ENCODE peak calls at places on chromosomes 1 and 21, in six cellular contexts. V, N, H, I, P and C are unnamed samples.
A peak's percentile ranks its signal among the peaks of the same experiment; 100 is the strongest.

GRCh38 chr1:35927472-35927871 is 3.4 kb upstream of the AGO3 start:
- DNase-seq in P (no peak), V (no peak), N (no peak), H (no peak), I (no peak), C (no peak)

GRCh38 chr1:242425232-242425631 is 99.3 kb downstream of the PLD5 start:
- DNase-seq in H (no peak), N (no peak), V (no peak), P (peak; percentile 41), I (no peak), C (no peak)

GRCh38 chr1:18830596-18830995 is 28.9 kb downstream of the TAS1R2 start:
- DNase-seq in V (no peak), I (no peak), H (no peak), P (no peak), N (no peak), C (no peak)

GRCh38 chr1:181100015-181100905 is 11.8 kb downstream of the IER5 start:
- DNase-seq in H (no peak), I (no peak), V (no peak), P (no peak), N (no peak), C (no peak)

GRCh38 chr1:24364975-24365678 is 46.0 kb downstream of the GRHL3 start:
- DNase-seq in I (no peak), P (peak; percentile 83), V (peak; percentile 92), H (no peak), N (no peak), C (peak; percentile 83)

GRCh38 chr21:35528109-35529042 is 479.3 kb upstream of the RUNX1 start:
- DNase-seq in V (peak; percentile 22), H (no peak), P (no peak), N (peak; percentile 46), I (peak; percentile 50), C (no peak)

GRCh38 chr1:18569811-18570545 is 60.7 kb upstream of the PAX7 start:
- DNase-seq in I (no peak), V (no peak), N (no peak), P (no peak), H (no peak), C (no peak)

GRCh38 chr1:78601068-78601467 is 19.2 kb upstream of the IFI44L start:
- DNase-seq in I (no peak), P (no peak), V (no peak), H (no peak), N (no peak), C (no peak)

GRCh38 chr1:7403265-7404045 is 367.6 kb upstream of the VAMP3 start:
- DNase-seq in V (no peak), N (no peak), P (peak; percentile 34), I (no peak), H (no peak), C (no peak)

GRCh38 chr1:223500560-223501425 is 107.6 kb downstream of the CCDC185 start:
- DNase-seq in V (peak; percentile 99), I (no peak), P (peak; percentile 56), N (no peak), H (no peak), C (peak; percentile 83)

GRCh38 chr1:230517786-230518185 is 91.7 kb upstream of the PGBD5 start:
- DNase-seq in P (no peak), H (no peak), V (no peak), I (no peak), N (no peak), C (no peak)

GRCh38 chr1:64623750-64624445 is 121.0 kb upstream of the RAVER2 start:
- DNase-seq in N (no peak), I (no peak), P (peak; percentile 8), H (peak; percentile 15), V (peak; percentile 93), C (peak; percentile 38)

GRCh38 chr1:43974443-43975248 is at the start of gene ATP6V0B:
- DNase-seq in P (peak; percentile 91), I (peak; percentile 99), H (peak; percentile 98), N (peak; percentile 96), V (peak; percentile 79), C (peak; percentile 90)

GRCh38 chr1:43977376-43978263 is 1.4 kb upstream of the B4GALT2 start:
- DNase-seq in N (no peak), V (no peak), I (no peak), H (no peak), P (no peak), C (no peak)

GRCh38 chr1:43975249-43975961 is 645 bp downstream of the ATP6V0B start:
- DNase-seq in V (no peak), P (no peak), H (peak; percentile 83), I (peak; percentile 79), N (no peak), C (peak; percentile 17)

GRCh38 chr1:43976890-43977289 is 2.1 kb upstream of the B4GALT2 start:
- DNase-seq in H (no peak), I (no peak), N (no peak), V (no peak), P (no peak), C (no peak)

GRCh38 chr1:43976045-43976444 is 1.3 kb downstream of the ATP6V0B start:
- DNase-seq in V (no peak), P (no peak), H (no peak), I (no peak), N (no peak), C (no peak)
- TF ChIP-seq CTCF in V (no peak), P (no peak), H (no peak), I (no peak), N (no peak), C (peak; percentile 24)

GRCh38 chr1:28439320-28439719 is 66.5 kb upstream of the RCC1 start:
- DNase-seq in V (no peak), I (no peak), H (no peak), P (no peak), N (no peak), C (no peak)
- H3K4me3 ChIP-seq in V (no peak overlapping the region), I (peak overlapping the region; percentile 66), H (no peak overlapping the region), P (peak overlapping the region; percentile 44), N (no peak overlapping the region), C (no peak overlapping the region)

DNA sequence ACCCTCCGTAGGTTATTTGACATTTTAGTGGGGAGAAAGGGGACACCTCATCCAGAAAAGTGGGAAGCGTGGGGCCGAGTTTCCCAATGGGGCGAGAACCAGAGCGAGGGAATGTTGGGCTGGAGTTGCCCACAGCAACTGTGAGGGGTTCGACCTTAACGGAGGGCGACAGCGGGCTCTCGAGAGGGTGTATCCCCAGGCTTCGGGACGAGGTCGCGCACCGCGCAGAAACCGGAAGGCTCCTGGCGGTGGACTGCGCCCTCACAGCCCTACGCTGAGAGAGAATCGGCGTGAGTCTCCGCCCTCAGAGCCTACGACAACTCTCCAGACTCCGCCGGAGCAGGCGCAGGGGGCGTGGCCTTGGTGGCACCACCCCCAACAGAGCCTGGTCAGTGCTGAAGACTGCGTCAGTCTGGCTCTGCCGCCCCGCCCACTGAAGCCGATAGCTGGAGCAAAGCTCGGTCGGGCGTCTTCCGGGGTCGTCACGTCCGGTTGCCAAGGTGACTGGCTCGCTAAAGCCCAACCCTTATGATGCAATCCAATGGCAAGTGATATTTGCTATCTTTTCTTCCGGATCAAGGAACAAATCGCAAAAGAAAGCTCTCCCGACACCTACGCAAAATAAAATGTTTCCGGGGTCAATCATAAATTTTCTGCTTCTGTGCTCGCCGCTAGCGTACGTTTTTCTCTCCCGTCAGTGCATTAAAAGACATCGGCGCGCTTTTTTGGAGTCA is at the start of gene LRIF1:
- DNase-seq in P (peak; percentile 99), H (peak; percentile 100), N (peak; percentile 99), I (peak; percentile 100), V (peak; percentile 98), C (peak; percentile 100)
- TF ChIP-seq CTCF in P (no peak), H (peak; percentile 31), N (peak; percentile 33), I (peak; percentile 51), V (no peak), C (peak; percentile 48)

DNA sequence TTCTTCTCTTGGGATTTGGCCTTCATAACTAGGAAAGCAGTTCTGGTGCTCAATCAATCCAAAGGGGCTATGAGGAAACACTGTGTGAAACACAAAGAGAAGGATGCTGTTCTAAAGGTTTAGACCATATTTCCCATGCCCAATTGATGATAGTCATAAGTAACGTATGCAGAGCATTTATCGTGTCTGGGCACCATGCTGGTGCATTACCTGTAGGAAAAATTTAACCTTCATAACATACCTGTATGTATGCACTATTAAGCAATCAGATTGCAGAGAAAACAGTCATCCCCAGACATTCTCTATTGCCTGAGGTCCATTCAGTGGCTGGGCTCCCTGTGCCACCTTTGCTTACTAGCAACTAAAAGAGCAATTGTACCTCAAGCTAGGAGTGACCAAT is 381.4 kb downstream of the PLPP3 start:
- DNase-seq in P (no peak), N (no peak), I (no peak), V (no peak), H (no peak), C (no peak)
- H3K4me3 ChIP-seq in P (no peak overlapping the region), N (no peak overlapping the region), I (no peak overlapping the region), V (no peak overlapping the region), H (no peak overlapping the region), C (no peak overlapping the region)

GRCh38 chr1:20154306-20154831 is 15.2 kb downstream of the PLA2G2F start:
- DNase-seq in P (no peak), V (no peak), H (no peak), I (no peak), N (no peak), C (no peak)

GRCh38 chr1:20152599-20152930 is 13.4 kb downstream of the PLA2G2F start:
- DNase-seq in N (no peak), P (no peak), V (no peak), I (no peak), H (no peak), C (no peak)

GRCh38 chr1:20160034-20160433 is 20.9 kb downstream of the PLA2G2F start:
- DNase-seq in H (no peak), P (no peak), V (peak; percentile 12), I (no peak), N (no peak), C (no peak)

GRCh38 chr1:20153000-20153418 is 13.9 kb downstream of the PLA2G2F start:
- DNase-seq in V (no peak), I (peak; percentile 76), H (peak; percentile 28), N (no peak), P (peak; percentile 11), C (peak; percentile 63)

GRCh38 chr1:20158358-20159070 is 19.4 kb downstream of the PLA2G2F start:
- DNase-seq in I (no peak), N (no peak), P (no peak), V (no peak), H (no peak), C (no peak)
- TF ChIP-seq CTCF in I (no peak), N (no peak), P (peak; percentile 9), V (no peak), H (no peak), C (no peak)

DNA sequence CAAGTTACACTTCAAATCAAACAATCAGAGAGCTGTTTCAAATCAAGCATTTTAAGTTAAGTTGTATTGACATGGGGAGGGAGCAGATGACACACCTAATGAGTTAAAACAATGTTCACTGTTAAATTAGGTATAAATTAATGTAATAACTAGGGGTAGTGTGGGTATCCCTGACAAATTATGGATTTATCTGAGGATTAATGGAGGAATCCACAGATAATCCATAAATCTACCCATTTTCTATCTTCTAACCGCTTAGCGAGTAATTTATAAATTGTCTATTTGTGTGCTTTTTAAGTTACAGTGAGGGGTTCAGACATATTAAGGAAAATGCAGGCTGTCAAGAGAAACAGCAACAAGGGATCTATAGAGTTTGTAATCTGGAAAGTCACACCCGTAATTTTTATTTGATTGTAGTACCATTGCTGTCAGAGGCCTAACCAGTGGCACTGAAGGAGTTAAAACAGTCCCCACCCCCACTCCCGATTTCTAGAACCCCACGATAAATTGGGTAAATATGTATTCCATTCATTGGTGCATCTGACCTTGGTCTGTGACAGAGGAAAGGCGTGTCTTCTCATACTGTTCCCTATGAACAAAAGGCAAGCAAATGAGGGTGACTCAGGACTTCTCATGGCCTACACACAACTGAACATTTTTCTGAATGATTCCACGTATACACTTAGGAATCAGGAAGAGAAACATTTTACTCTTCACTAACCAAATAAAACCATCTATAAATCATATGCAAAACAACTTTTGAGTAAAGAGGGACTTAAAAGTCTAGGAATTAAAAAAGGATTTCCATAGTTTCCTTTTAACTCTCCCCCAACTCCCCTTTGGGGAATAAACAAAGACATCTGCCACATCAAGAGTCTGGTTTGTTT is 7.4 kb downstream of the IRF2BP2 start:
- DNase-seq in N (no peak), V (peak; percentile 98), P (peak; percentile 95), I (no peak), H (peak; percentile 55), C (peak; percentile 97)
- H3K4me3 ChIP-seq in N (peak overlapping the region; percentile 27), V (peak overlapping the region; percentile 88), P (peak overlapping the region; percentile 64), I (peak overlapping the region; percentile 90), H (peak overlapping the region; percentile 79), C (peak overlapping the region; percentile 20)